ENCODE peak calls at places on chromosomes 4 and X, in seven cellular contexts. G, C, K, J, H, R and D are unnamed samples.

GRCh38 chrX:56219702-56220101 is 12.5 kb upstream of the KLF8 start:
- DNase-seq in G (peak; percentile 1), C (peak; percentile 20), K (no peak), J (no peak), H (peak; percentile 2), R (no peak), D (peak; percentile 20)

GRCh38 chr4:165327211-165328100 is at the start of gene MSMO1:
- DNase-seq in G (peak; percentile 99), C (peak; percentile 99), K (peak; percentile 94), J (peak; percentile 98), H (peak; percentile 100), R (peak; percentile 99), D (peak; percentile 96)

GRCh38 chrX:107561468-107562215 is 66.7 kb upstream of the PRPS1 start:
- DNase-seq in G (no peak), C (peak; percentile 56), K (no peak), J (no peak), H (peak; percentile 7), R (no peak), D (no peak)

GRCh38 chr4:174549696-174550095 is 27.4 kb upstream of the HPGD start:
- DNase-seq in G (peak; percentile 24), C (no peak), K (no peak), J (no peak), H (peak; percentile 13), R (no peak), D (no peak)

GRCh38 chr4:127995776-127996175 is 30.6 kb downstream of the ABHD18 start:
- DNase-seq in G (no peak), C (no peak), K (no peak), J (peak; percentile 28), H (no peak), R (no peak), D (no peak)

GRCh38 chrX:103861200-103861599 is 29.1 kb upstream of the RAB9B start:
- DNase-seq in G (no peak), C (no peak), K (no peak), J (no peak), H (no peak), R (no peak), D (no peak)

GRCh38 chr4:83947811-83948210 is 411.9 kb downstream of the GPAT3 start:
- DNase-seq in G (no peak), C (no peak), K (no peak), J (no peak), H (no peak), R (no peak), D (no peak)

GRCh38 chr4:182655321-182655720 is 261.9 kb downstream of the DCTD start:
- DNase-seq in G (no peak), C (no peak), K (no peak), J (no peak), H (no peak), R (no peak), D (no peak)

GRCh38 chrX:114532093-114532805 is 51.6 kb upstream of the HTR2C start:
- DNase-seq in G (no peak), C (peak; percentile 39), K (no peak), J (no peak), H (peak; percentile 42), R (no peak), D (no peak)

GRCh38 chr4:168831919-168832745 is 177.9 kb downstream of the CBR4 start:
- DNase-seq in G (peak; percentile 72), C (peak; percentile 65), K (no peak), J (peak; percentile 84), H (peak; percentile 83), R (peak; percentile 46), D (peak; percentile 88)

GRCh38 chr4:150679018-150679766 is 97.2 kb downstream of the MAB21L2 start:
- DNase-seq in G (no peak), C (no peak), K (no peak), J (no peak), H (no peak), R (no peak), D (no peak)

GRCh38 chr4:1351854-1352633 is 5.0 kb downstream of the UVSSA start:
- DNase-seq in G (peak; percentile 77), C (peak; percentile 84), K (peak; percentile 82), J (peak; percentile 80), H (peak; percentile 80), R (peak; percentile 76), D (peak; percentile 89)

GRCh38 chr4:53914313-53915016 is 149.9 kb downstream of the CHIC2 start:
- DNase-seq in G (peak; percentile 83), C (peak; percentile 61), K (no peak), J (peak; percentile 81), H (peak; percentile 78), R (no peak), D (peak; percentile 60)

GRCh38 chr4:140005699-140006098 is 148.3 kb downstream of the MAML3 start:
- DNase-seq in G (no peak), C (no peak), K (no peak), J (no peak), H (no peak), R (peak; percentile 54), D (no peak)

GRCh38 chr4:167380964-167381363 is 146.7 kb upstream of the SPOCK3 start:
- DNase-seq in G (no peak), C (peak; percentile 23), K (no peak), J (no peak), H (no peak), R (no peak), D (no peak)

GRCh38 chrX:13652256-13653021 is 502 bp upstream of the TCEANC start:
- DNase-seq in G (peak; percentile 96), C (peak; percentile 61), K (no peak), J (peak; percentile 70), H (peak; percentile 86), R (no peak), D (peak; percentile 61)

GRCh38 chrX:50115973-50116372 is 84.8 kb downstream of the AKAP4 start:
- DNase-seq in G (no peak), C (no peak), K (no peak), J (no peak), H (no peak), R (no peak), D (no peak)

GRCh38 chrX:48580662-48581061 is 6.4 kb downstream of the RBM3 start:
- DNase-seq in G (no peak), C (no peak), K (no peak), J (no peak), H (no peak), R (no peak), D (no peak)

GRCh38 chr4:151667025-151667424 is 93.8 kb downstream of the GATB start:
- DNase-seq in G (no peak), C (peak; percentile 31), K (no peak), J (peak; percentile 69), H (no peak), R (no peak), D (peak; percentile 51)